ENCODE peak calls at places on chromosomes 4 and X, in ten cellular contexts. B is body of pancreas; U is adrenal gland; C is fibroblast of lung; V is hepatocyte; G is adipocyte; R is cardiac muscle cell; I is neuronal stem cell; S is neural progenitor cell; X is CD8-positive, alpha-beta memory T cell. Y is an unnamed sample. For H3K27me3, the result is how much of the 10 kb centered on the place peaks cover.

GRCh38 chrX:153551135-153551534 is 33.7 kb downstream of the ATP2B3 start:
- DNase-seq in V (no peak), G (peak), U (no peak), B (no peak), I (no peak), X (no peak), S (no peak), R (no peak), C (peak), Y (no peak)

GRCh38 chr4:17770845-17771244 is 10.6 kb downstream of the FAM184B start:
- DNase-seq in G (no peak), U (no peak), B (no peak), R (no peak), S (no peak), C (peak), I (no peak), X (no peak), V (no peak), Y (no peak)

GRCh38 chr4:127737295-127737694 is 7.1 kb downstream of the SLC25A31 start:
- DNase-seq in G (no peak), V (no peak), I (no peak), U (no peak), R (no peak), S (no peak), X (no peak), B (no peak), C (no peak), Y (no peak)

GRCh38 chr4:88382621-88383020 is 4.0 kb downstream of the HERC6 start:
- DNase-seq in B (no peak), C (no peak), V (no peak), G (no peak), R (no peak), X (peak), S (no peak), I (no peak), U (no peak), Y (no peak)

GRCh38 chr4:118816538-118817177 is 19.3 kb downstream of the SEC24D start:
- DNase-seq in X (no peak), V (no peak), B (no peak), U (no peak), C (peak), R (no peak), S (no peak), I (no peak), G (peak), Y (no peak)

GRCh38 chr4:72463724-72464123 is 105.3 kb downstream of the ADAMTS3 start:
- DNase-seq in B (no peak), X (no peak), S (no peak), C (no peak), I (no peak), V (no peak), U (no peak), R (no peak), G (no peak), Y (no peak)

GRCh38 chrX:154373340-154374306 is 811 bp downstream of the FLNA start:
- DNase-seq in G (peak), V (peak), U (peak), R (peak), X (no peak), C (peak), S (peak), I (no peak), B (peak), Y (peak)

GRCh38 chr4:136713140-136713539 is 819.2 kb downstream of the PCDH18 start:
- DNase-seq in I (no peak), B (no peak), V (no peak), C (peak), X (no peak), U (no peak), R (no peak), G (peak), S (no peak), Y (peak)

GRCh38 chr4:164467493-164467892 is 286.4 kb upstream of the SMIM31 start:
- DNase-seq in R (no peak), C (no peak), U (no peak), X (no peak), V (no peak), B (no peak), G (no peak), I (no peak), S (no peak), Y (no peak)

GRCh38 chrX:9153299-9153698 is 119.4 kb upstream of the FAM9B start:
- DNase-seq in S (no peak), X (no peak), I (no peak), U (no peak), B (no peak), G (no peak), C (peak), R (no peak), V (no peak), Y (no peak)

GRCh38 chr4:33482773-33483172 is 2761.5 kb downstream of the ARAP2 start:
- DNase-seq in X (no peak), R (no peak), G (no peak), S (no peak), B (no peak), I (no peak), V (no peak), C (no peak), U (no peak), Y (no peak)

GRCh38 chr4:189525304-189525703 is 415.4 kb upstream of the FRG1 start:
- DNase-seq in G (no peak), B (no peak), S (no peak), I (no peak), U (no peak), V (no peak), R (no peak), X (no peak), C (no peak), Y (no peak)

GRCh38 chrX:48541140-48541814 is 1.8 kb downstream of the TBC1D25 start:
- DNase-seq in V (no peak), I (no peak), X (no peak), R (no peak), U (no peak), B (no peak), G (no peak), C (no peak), S (no peak), Y (no peak)

GRCh38 chrX:41245641-41246040 is 88.3 kb upstream of the DDX3X start:
- DNase-seq in U (no peak), S (no peak), R (no peak), G (peak), V (no peak), B (no peak), X (no peak), C (no peak), I (no peak), Y (no peak)

GRCh38 chr4:161186750-161187149 is 977.0 kb downstream of the FSTL5 start:
- DNase-seq in S (no peak), G (no peak), X (no peak), R (no peak), I (no peak), B (no peak), U (no peak), V (no peak), C (no peak), Y (no peak)

GRCh38 chr4:152037435-152037834 is 276.6 kb upstream of the GATB start:
- DNase-seq in R (no peak), X (no peak), I (no peak), C (no peak), V (no peak), B (no peak), S (no peak), G (no peak), U (no peak), Y (no peak)

GRCh38 chr4:1953335-1953734 is 55.4 kb downstream of the NELFA start:
- DNase-seq in V (no peak), C (no peak), I (no peak), U (no peak), R (no peak), S (no peak), G (no peak), B (no peak), X (no peak), Y (no peak)

GRCh38 chrX:151702021-151702714 is 6.9 kb downstream of the PRRG3 start:
- DNase-seq in B (no peak), U (no peak), G (peak), V (no peak), R (no peak), X (no peak), S (no peak), C (peak), I (no peak), Y (no peak)

GRCh38 chr4:179662522-179662921 is 2220.3 kb upstream of the AGA start:
- DNase-seq in X (no peak), B (no peak), V (no peak), C (peak), G (peak), S (no peak), U (no peak), I (no peak), R (no peak), Y (no peak)
- H3K27me3 ChIP-seq in X (under half), B (under half), V (under half), C (under half), G (under half), S (under half), U (under half), I (under half), R (under half), Y (under half)

GRCh38 chr4:184473265-184473514 is 1.2 kb downstream of the IRF2 start:
- DNase-seq in I (no peak), B (no peak), G (no peak), C (no peak), V (no peak), X (no peak), R (no peak), S (no peak), U (no peak), Y (no peak)
- H3K4me3 ChIP-seq in I (peak), B (peak), G (peak), C (no peak), V (peak), X (no peak), R (peak), S (peak), U (peak), Y (peak)

GRCh38 chrX:118974908-118975671 is 672 bp downstream of the LONRF3 start:
- DNase-seq in S (peak), X (peak), U (peak), B (peak), I (no peak), C (peak), G (peak), R (peak), V (peak), Y (peak)
- H3K27me3 ChIP-seq in S (half or more), X (under half), U (under half), B (under half), I (half or more), C (under half), G (under half), R (half or more), V (under half), Y (half or more)

DNA sequence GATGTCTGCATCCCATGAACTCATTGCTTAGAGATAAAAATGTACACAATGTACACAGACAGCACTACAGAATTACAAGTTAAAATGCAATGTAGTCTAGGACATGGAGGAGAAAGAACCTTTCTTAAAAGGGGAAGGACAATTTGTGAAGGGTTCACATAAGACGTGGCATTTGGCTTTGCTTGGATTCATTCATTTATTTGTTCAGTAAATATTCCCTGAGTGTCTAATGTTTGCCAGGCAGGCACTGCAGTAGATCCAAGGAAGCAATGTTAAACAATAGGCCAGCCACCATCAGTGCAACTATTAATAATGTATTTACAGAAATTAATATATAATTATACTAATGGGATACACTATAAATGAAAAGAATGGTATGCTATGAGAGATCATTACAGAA is 94.4 kb downstream of the GRIA2 start:
- DNase-seq in R (no peak), G (no peak), U (no peak), V (no peak), C (no peak), I (no peak), X (no peak), S (no peak), B (no peak), Y (no peak)
- H3K4me3 ChIP-seq in R (no peak), G (no peak), U (no peak), V (no peak), C (no peak), I (no peak), X (no peak), S (no peak), B (no peak), Y (no peak)

GRCh38 chrX:120823554-120823953 is 52.1 kb downstream of the CT47B1 start:
- DNase-seq in X (no peak), C (no peak), B (no peak), U (no peak), I (no peak), R (no peak), V (no peak), G (no peak), S (no peak), Y (no peak)

GRCh38 chrX:120819126-120819525 is 56.5 kb downstream of the CT47B1 start:
- DNase-seq in B (no peak), I (no peak), S (no peak), X (no peak), R (no peak), U (no peak), G (no peak), V (no peak), C (no peak), Y (no peak)

GRCh38 chrX:120824021-120824420 is 51.6 kb downstream of the CT47B1 start:
- DNase-seq in X (no peak), V (no peak), I (no peak), G (no peak), R (no peak), U (no peak), C (no peak), B (no peak), S (no peak), Y (no peak)
- H3K27me3 ChIP-seq in X (under half), V (under half), I (under half), G (under half), R (under half), U (under half), C (under half), B (under half), S (half or more), Y (under half)

Y was measured in H7.